ENCODE peak calls at places on chromosomes 6 and 20, in nine cellular contexts. F is lower leg skin, Q is kidney epithelial cell, H is pancreas, N is GM12865, A is stromal cell of bone marrow, O is occipital lobe, R is tibial nerve, J is epithelial cell of esophagus. M is an unnamed sample.

GRCh38 chr20:46013826-46014516 is 5.3 kb downstream of the MMP9 start:
- DNase-seq in H (peak; percentile 21), A (no peak), J (peak; percentile 68), N (peak; percentile 82), F (peak; percentile 88), O (no peak), R (peak; percentile 38), Q (no peak), M (peak; percentile 83)

GRCh38 chr20:63703976-63704748 is 3.6 kb downstream of the ARFRP1 start:
- DNase-seq in J (no peak), F (no peak), H (no peak), Q (no peak), N (no peak), A (no peak), O (no peak), R (no peak), M (no peak)

GRCh38 chr6:160447350-160447749 is 99.2 kb downstream of the SLC22A3 start:
- DNase-seq in J (no peak), N (no peak), H (no peak), R (no peak), O (no peak), Q (no peak), A (no peak), F (no peak), M (no peak)

GRCh38 chr6:167750956-167751358 is 75.8 kb upstream of the AFDN start:
- DNase-seq in Q (peak; percentile 39), A (no peak), O (no peak), N (no peak), H (peak; percentile 97), J (peak; percentile 79), R (no peak), F (peak; percentile 89), M (peak; percentile 60)

GRCh38 chr6:16168858-16169257 is 40.0 kb downstream of the MYLIP start:
- DNase-seq in N (peak; percentile 66), J (no peak), Q (no peak), A (peak; percentile 30), R (no peak), O (no peak), F (no peak), H (no peak), M (no peak)

GRCh38 chr20:60695223-60695622 is 556.8 kb upstream of the CDH4 start:
- DNase-seq in A (peak; percentile 87), F (no peak), J (peak; percentile 32), Q (peak; percentile 92), R (no peak), H (no peak), O (no peak), N (no peak), M (peak; percentile 47)

GRCh38 chr6:118559659-118560058 is 11.6 kb downstream of the PLN start:
- DNase-seq in H (no peak), F (no peak), A (no peak), R (no peak), N (no peak), Q (no peak), O (no peak), J (no peak), M (no peak)

GRCh38 chr20:50427740-50428462 is 82.3 kb upstream of the PTPN1 start:
- DNase-seq in H (peak; percentile 25), N (peak; percentile 25), F (peak; percentile 95), J (peak; percentile 70), R (peak; percentile 74), Q (no peak), A (no peak), O (no peak), M (no peak)

GRCh38 chr6:123953920-123954319 is 150.3 kb downstream of the NKAIN2 start:
- DNase-seq in R (no peak), A (no peak), F (no peak), N (no peak), H (no peak), Q (no peak), J (peak; percentile 39), O (no peak), M (peak; percentile 3)